ENCODE peak calls at places on chromosome 11, in eight cellular contexts. U is GM12865; D is stimulated activated CD8-positive, alpha-beta memory T cell treated with anti-CD3 and anti-CD28 coated beads, Interleukin-12 subunit alpha, Interleukin-12 subunit beta, amount 100 ng/mL, for 4 hours; N is choroid plexus epithelial cell; K is fibroblast of mammary gland; H is activated CD8-positive, alpha-beta memory T cell treated with anti-CD3 and anti-CD28 coated beads for 1 hour; L is mucosa of descending colon; Q is hypothalamus. B is an unnamed sample.

GRCh38 chr11:77115181-77115611 is 12.6 kb downstream of the OMP start:
- DNase-seq in U (no peak), D (no peak), N (no peak), K (no peak), H (no peak), L (no peak), Q (no peak), B (no peak)

GRCh38 chr11:13152736-13153541 is 124.7 kb upstream of the BMAL1 start:
- DNase-seq in U (peak), D (no peak), N (peak), K (peak), H (no peak), L (peak), Q (no peak), B (no peak)

GRCh38 chr11:31582697-31583096 is 73.1 kb downstream of the ELP4 start:
- DNase-seq in U (no peak), D (no peak), N (peak), K (no peak), H (no peak), L (no peak), Q (no peak), B (no peak)

GRCh38 chr11:69878927-69879733 is 59.9 kb upstream of the FGF3 start:
- DNase-seq in U (no peak), D (no peak), N (no peak), K (no peak), H (no peak), L (no peak), Q (no peak), B (no peak)

GRCh38 chr11:58560842-58561241 is 14.8 kb downstream of the LPXN start:
- DNase-seq in U (no peak), D (no peak), N (no peak), K (no peak), H (no peak), L (no peak), Q (no peak), B (no peak)

GRCh38 chr11:313787-314547 is at the start of gene IFITM1:
- DNase-seq in U (peak), D (no peak), N (peak), K (peak), H (no peak), L (peak), Q (no peak), B (peak)

GRCh38 chr11:27514558-27514957 is 8.0 kb upstream of the LIN7C start:
- DNase-seq in U (no peak), D (no peak), N (no peak), K (peak), H (no peak), L (no peak), Q (no peak), B (no peak)

GRCh38 chr11:105738972-105739574 is 129.2 kb downstream of the GRIA4 start:
- DNase-seq in U (no peak), D (no peak), N (no peak), K (no peak), H (no peak), L (no peak), Q (no peak), B (no peak)

GRCh38 chr11:22177186-22177585 is 15.7 kb upstream of the ANO5 start:
- DNase-seq in U (no peak), D (no peak), N (no peak), K (no peak), H (no peak), L (no peak), Q (no peak), B (no peak)

GRCh38 chr11:2914475-2915195 is 14.6 kb downstream of the PHLDA2 start:
- DNase-seq in U (no peak), D (no peak), N (no peak), K (no peak), H (no peak), L (no peak), Q (no peak), B (no peak)

B was measured in activated B cell treated with CpG ODN at 0.5 μM for 24 hours.